ENCODE peak calls at places on chromosomes 1 and 21, in five cellular contexts. O, J, W, S and I are unnamed samples.

GRCh38 chr1:116393015-116393414 is 20.0 kb downstream of the ATP1A1 start:
- DNase-seq in J (no peak), S (no peak), O (no peak), W (no peak), I (no peak)

GRCh38 chr1:173392895-173393654 is 84.1 kb upstream of the PRDX6 start:
- DNase-seq in S (no peak), J (no peak), W (peak), O (peak), I (no peak)

GRCh38 chr1:101474039-101474665 is 237.3 kb downstream of the S1PR1 start:
- DNase-seq in J (peak), W (peak), S (no peak), O (peak), I (peak)

GRCh38 chr1:14113841-14114567 is 414.0 kb downstream of the PRDM2 start:
- DNase-seq in W (no peak), S (no peak), O (peak), J (peak), I (peak)

GRCh38 chr1:34371829-34372532 is 195.3 kb downstream of the C1orf94 start:
- DNase-seq in O (no peak), J (no peak), S (no peak), W (no peak), I (no peak)

GRCh38 chr1:160726498-160727391 is 12.3 kb upstream of the SLAMF7 start:
- DNase-seq in S (peak), O (peak), W (peak), J (peak), I (peak)

GRCh38 chr1:208835082-208835467 is 590.9 kb upstream of the PLXNA2 start:
- DNase-seq in S (no peak), W (no peak), O (no peak), J (no peak), I (no peak)

GRCh38 chr1:89206361-89206760 is 7.6 kb upstream of the GBP4 start:
- DNase-seq in S (no peak), O (no peak), J (no peak), W (no peak), I (no peak)

GRCh38 chr1:244067893-244068292 is 16.8 kb downstream of the ZBTB18 start:
- DNase-seq in O (peak), S (no peak), W (no peak), J (no peak), I (no peak)

GRCh38 chr1:214318356-214318755 is 37.4 kb downstream of the SMYD2 start:
- DNase-seq in J (no peak), S (no peak), W (peak), O (no peak), I (no peak)

GRCh38 chr21:45800339-45801080 is 157.0 kb downstream of the PCBP3 start:
- DNase-seq in W (no peak), O (no peak), J (no peak), S (no peak), I (no peak)

GRCh38 chr21:45926281-45926680 is 55.3 kb upstream of the COL6A1 start:
- DNase-seq in W (no peak), O (no peak), J (peak), S (no peak), I (no peak)

GRCh38 chr1:38034871-38035270 is 11.7 kb downstream of the POU3F1 start:
- DNase-seq in S (no peak), W (no peak), O (no peak), J (no peak), I (no peak)

GRCh38 chr1:167718926-167719691 is 2.7 kb upstream of the MPZL1 start:
- DNase-seq in W (no peak), O (no peak), J (no peak), S (no peak), I (no peak)

GRCh38 chr1:159927887-159928431 is 2.7 kb upstream of the TAGLN2 start:
- DNase-seq in W (no peak), J (no peak), O (no peak), S (no peak), I (no peak)

GRCh38 chr1:19354531-19354981 is 42.4 kb downstream of the SLC66A1 start:
- DNase-seq in J (no peak), W (no peak), O (no peak), S (no peak), I (no peak)

GRCh38 chr1:111620412-111620971 is 903 bp downstream of the RAP1A start:
- DNase-seq in J (no peak), O (no peak), S (no peak), W (no peak), I (peak)

GRCh38 chr1:185668013-185668412 is 66.2 kb upstream of the HMCN1 start:
- DNase-seq in S (no peak), J (no peak), O (no peak), W (no peak), I (no peak)

GRCh38 chr1:70442486-70442885 is 31.4 kb downstream of the CTH start:
- DNase-seq in S (no peak), W (no peak), J (no peak), O (peak), I (no peak)

GRCh38 chr1:171794085-171794484 is 12.6 kb downstream of the METTL13 start:
- DNase-seq in W (peak), J (no peak), O (peak), S (peak), I (no peak)

GRCh38 chr21:45583831-45584509 is 41.7 kb upstream of the SLC19A1 start:
- DNase-seq in W (no peak), J (no peak), O (no peak), S (no peak), I (no peak)

GRCh38 chr1:204746838-204747442 is 61.4 kb upstream of the LRRN2 start:
- DNase-seq in O (peak), S (peak), J (peak), W (peak), I (peak)